ENCODE peak calls at places on chromosomes 5 and 9, in eight cellular contexts. T, E, B, A, X, C, N and R are unnamed samples.
A peak's percentile ranks its signal among the peaks of the same experiment; 100 is the strongest.

GRCh38 chr5:35854248-35854647 is 2.4 kb upstream of the IL7R start:
- DNase-seq in N (no peak), T (peak; percentile 73), E (peak; percentile 56), C (no peak), X (peak; percentile 50), B (peak; percentile 21), A (no peak), R (peak; percentile 81)

GRCh38 chr9:6656901-6657300 is 11.4 kb upstream of the GLDC start:
- DNase-seq in T (no peak), A (no peak), N (no peak), X (no peak), C (no peak), B (no peak), E (no peak), R (no peak)

GRCh38 chr9:14846871-14847311 is 63.3 kb downstream of the FREM1 start:
- DNase-seq in E (peak; percentile 32), X (peak; percentile 0), A (peak; percentile 48), B (peak; percentile 56), N (peak; percentile 41), C (peak; percentile 71), T (no peak), R (peak; percentile 37)

GRCh38 chr5:89204766-89205165 is 321.8 kb upstream of the MEF2C start:
- DNase-seq in C (no peak), X (no peak), E (no peak), B (no peak), N (no peak), A (no peak), T (no peak), R (no peak)

GRCh38 chr5:16690243-16690839 is 73.5 kb upstream of the RETREG1 start:
- DNase-seq in B (no peak), A (no peak), C (no peak), E (no peak), N (no peak), X (no peak), T (no peak), R (no peak)

GRCh38 chr5:41415242-41415641 is 95.2 kb downstream of the PLCXD3 start:
- DNase-seq in B (no peak), A (no peak), N (no peak), X (no peak), C (no peak), E (no peak), T (no peak), R (no peak)

GRCh38 chr9:3473402-3473801 is 52.4 kb downstream of the RFX3 start:
- DNase-seq in B (no peak), C (no peak), E (no peak), T (no peak), A (no peak), X (no peak), N (no peak), R (no peak)

GRCh38 chr5:54868511-54869483 is 116.6 kb downstream of the ESM1 start:
- DNase-seq in E (no peak), A (no peak), B (no peak), T (no peak), C (no peak), X (no peak), N (no peak), R (no peak)

GRCh38 chr5:145495741-145496140 is 339.4 kb downstream of the PRELID2 start:
- DNase-seq in B (no peak), N (no peak), T (no peak), C (no peak), A (no peak), E (no peak), X (no peak), R (no peak)

GRCh38 chr5:171736976-171737848 is 48.4 kb upstream of the SMIM23 start:
- DNase-seq in B (no peak), E (no peak), C (no peak), T (no peak), X (no peak), A (peak; percentile 71), N (peak; percentile 66), R (no peak)

GRCh38 chr5:176133289-176133870 is 104.8 kb upstream of the SIMC1 start:
- DNase-seq in X (no peak), B (no peak), T (no peak), E (no peak), A (no peak), C (peak; percentile 58), N (no peak), R (peak; percentile 13)

GRCh38 chr5:141260458-141261237 is 15.5 kb downstream of the PCDHB15 start:
- DNase-seq in B (no peak), A (no peak), N (no peak), E (no peak), T (no peak), X (no peak), C (no peak), R (no peak)
- H3K9me3 ChIP-seq in B (peaks cover 100% of the 10 kb centered on the region), A (peaks cover 100% of the 10 kb centered on the region), N (peaks cover 97% of the 10 kb centered on the region), E (peaks cover 25% of the 10 kb centered on the region), T (peaks cover 54% of the 10 kb centered on the region), X (peaks cover 38% of the 10 kb centered on the region), C (peaks cover 44% of the 10 kb centered on the region), R (peaks cover 87% of the 10 kb centered on the region)

DNA sequence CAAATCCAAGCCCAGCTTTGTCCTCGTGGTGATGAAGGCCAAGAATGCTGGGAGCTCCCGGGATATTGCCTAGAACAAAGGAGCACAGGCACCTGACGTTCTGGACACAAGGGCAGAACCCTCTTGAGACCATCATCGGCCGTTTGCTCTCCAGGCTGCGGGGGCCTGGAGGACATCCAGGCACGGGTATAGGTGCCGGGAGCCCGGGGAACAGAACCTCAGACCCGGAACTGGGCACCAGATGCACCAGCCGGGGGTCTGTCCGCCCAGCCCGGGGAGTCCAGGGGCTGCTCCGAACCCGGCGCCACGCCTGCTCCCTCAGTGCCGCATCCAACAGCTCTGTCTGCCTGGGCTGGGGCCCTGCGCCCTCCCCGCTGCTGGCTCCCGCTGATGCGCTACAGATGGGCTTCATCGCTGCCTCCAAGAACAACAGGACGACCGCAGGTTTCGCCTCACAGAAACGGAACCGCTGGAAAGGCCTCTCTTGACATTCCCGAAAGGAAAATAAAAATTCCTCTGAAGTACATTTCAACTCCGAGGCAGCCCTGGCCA is 88.0 kb downstream of the ADAMTS2 start:
- DNase-seq in C (peak; percentile 73), E (no peak), A (peak; percentile 47), N (peak; percentile 47), T (no peak), X (no peak), B (peak; percentile 7), R (no peak)
- H3K9me3 ChIP-seq in C (no peaks in the 10 kb centered on the region), E (no peaks in the 10 kb centered on the region), A (no peaks in the 10 kb centered on the region), N (no peaks in the 10 kb centered on the region), T (no peaks in the 10 kb centered on the region), X (no peaks in the 10 kb centered on the region), B (no peaks in the 10 kb centered on the region), R (no peaks in the 10 kb centered on the region)

GRCh38 chr9:112792670-112793069 is 42.1 kb downstream of the SNX30 start:
- DNase-seq in C (no peak), X (no peak), E (no peak), B (no peak), N (no peak), A (no peak), T (no peak), R (no peak)
- H3K9me3 ChIP-seq in C (no peaks in the 10 kb centered on the region), X (no peaks in the 10 kb centered on the region), E (no peaks in the 10 kb centered on the region), B (no peaks in the 10 kb centered on the region), N (no peaks in the 10 kb centered on the region), A (no peaks in the 10 kb centered on the region), T (no peaks in the 10 kb centered on the region), R (no peaks in the 10 kb centered on the region)

GRCh38 chr9:107394264-107394663 is 95.3 kb downstream of the KLF4 start:
- DNase-seq in X (no peak), E (no peak), B (no peak), T (no peak), C (no peak), A (no peak), N (no peak), R (no peak)
- H3K9me3 ChIP-seq in X (no peaks in the 10 kb centered on the region), E (no peaks in the 10 kb centered on the region), B (no peaks in the 10 kb centered on the region), T (no peaks in the 10 kb centered on the region), C (no peaks in the 10 kb centered on the region), A (no peaks in the 10 kb centered on the region), N (no peaks in the 10 kb centered on the region), R (no peaks in the 10 kb centered on the region)

GRCh38 chr9:5140151-5140550 is 45.3 kb downstream of the INSL6 start:
- DNase-seq in N (no peak), A (no peak), T (no peak), B (no peak), X (no peak), C (no peak), E (no peak), R (no peak)
- H3K9me3 ChIP-seq in N (peaks cover 7% of the 10 kb centered on the region), A (peaks cover 55% of the 10 kb centered on the region), T (no peaks in the 10 kb centered on the region), B (peaks cover 11% of the 10 kb centered on the region), X (peaks cover 3% of the 10 kb centered on the region), C (no peaks in the 10 kb centered on the region), E (no peaks in the 10 kb centered on the region), R (no peaks in the 10 kb centered on the region)

DNA sequence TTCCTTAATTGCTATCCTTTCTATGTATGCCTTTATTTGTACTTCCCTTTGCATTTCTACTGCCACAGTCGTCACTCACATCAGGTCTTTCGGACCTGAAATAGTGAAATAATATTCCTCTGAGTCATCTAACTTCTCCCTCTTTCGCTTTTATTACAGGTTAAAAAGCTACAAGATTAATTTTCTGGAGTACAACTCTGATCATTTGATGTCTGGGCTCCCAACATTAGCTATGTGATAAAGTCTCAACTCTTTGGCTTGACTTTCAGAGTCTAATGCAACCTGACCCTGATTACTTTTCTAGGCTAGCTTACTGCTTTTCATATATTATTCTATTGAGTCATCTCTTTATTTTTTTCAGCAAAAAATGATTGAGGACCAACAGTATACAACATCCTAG is 638.8 kb upstream of the WWC1 start:
- DNase-seq in X (no peak), T (no peak), N (no peak), B (no peak), A (no peak), C (no peak), E (no peak), R (no peak)
- H3K9me3 ChIP-seq in X (no peaks in the 10 kb centered on the region), T (no peaks in the 10 kb centered on the region), N (no peaks in the 10 kb centered on the region), B (no peaks in the 10 kb centered on the region), A (no peaks in the 10 kb centered on the region), C (no peaks in the 10 kb centered on the region), E (no peaks in the 10 kb centered on the region), R (no peaks in the 10 kb centered on the region)

DNA sequence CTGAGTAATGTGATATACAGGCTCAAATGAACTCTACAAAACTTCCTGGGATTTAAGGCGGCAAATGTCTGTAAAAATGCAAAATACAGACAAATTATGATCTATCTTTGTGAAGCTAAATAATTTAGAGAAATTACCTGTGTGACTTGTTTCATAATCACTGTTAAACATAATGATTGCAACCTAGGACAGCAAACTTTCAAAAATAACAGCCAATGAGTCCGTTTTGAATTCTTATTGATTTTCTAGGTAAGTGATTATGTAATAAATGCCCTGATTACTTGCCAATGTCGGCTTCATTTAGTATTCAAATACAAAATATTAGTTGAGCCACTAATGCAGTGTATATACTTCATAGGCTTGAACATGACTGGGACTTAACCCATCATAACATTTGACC is 238.2 kb upstream of the DAB2 start:
- DNase-seq in B (no peak), T (no peak), E (no peak), N (no peak), X (no peak), A (no peak), C (no peak), R (no peak)
- H3K9me3 ChIP-seq in B (no peaks in the 10 kb centered on the region), T (no peaks in the 10 kb centered on the region), E (no peaks in the 10 kb centered on the region), N (no peaks in the 10 kb centered on the region), X (no peaks in the 10 kb centered on the region), A (no peaks in the 10 kb centered on the region), C (no peaks in the 10 kb centered on the region), R (no peaks in the 10 kb centered on the region)